ENCODE peak calls at places on chromosomes 13 and 19, in six cellular contexts. One of them, this sample, is unnamed.

GRCh38 chr13:107035778-107036177 is 467.8 kb upstream of the ARGLU1 start:
- DNase-seq in esophagus squamous epithelium: no peak
- DNase-seq in bronchial epithelial cell: no peak
- DNase-seq in AG04450: peak
- DNase-seq in cardiac muscle cell: no peak
- DNase-seq in astrocyte of the spinal cord: peak
- DNase-seq in this sample: no peak

GRCh38 chr13:89457977-89458376 is 1786.8 kb downstream of the SLITRK5 start:
- DNase-seq in astrocyte of the spinal cord: peak
- DNase-seq in bronchial epithelial cell: peak
- DNase-seq in esophagus squamous epithelium: no peak
- DNase-seq in AG04450: peak
- DNase-seq in cardiac muscle cell: peak
- DNase-seq in this sample: no peak

GRCh38 chr19:15562861-15563260 is 52.2 kb upstream of the CYP4F8 start:
- DNase-seq in esophagus squamous epithelium: no peak
- DNase-seq in cardiac muscle cell: no peak
- DNase-seq in bronchial epithelial cell: no peak
- DNase-seq in AG04450: peak
- DNase-seq in astrocyte of the spinal cord: no peak
- DNase-seq in this sample: peak

GRCh38 chr13:112583592-112584277 is 4.2 kb downstream of the TUBGCP3 start:
- DNase-seq in esophagus squamous epithelium: no peak
- DNase-seq in cardiac muscle cell: no peak
- DNase-seq in astrocyte of the spinal cord: no peak
- DNase-seq in AG04450: no peak
- DNase-seq in bronchial epithelial cell: no peak
- DNase-seq in this sample: no peak

GRCh38 chr19:48332662-48333466 is 7.5 kb downstream of the EMP3 start:
- DNase-seq in esophagus squamous epithelium: peak
- DNase-seq in cardiac muscle cell: peak
- DNase-seq in bronchial epithelial cell: peak
- DNase-seq in AG04450: peak
- DNase-seq in astrocyte of the spinal cord: peak
- DNase-seq in this sample: peak

GRCh38 chr13:75544681-75545333 is 4.8 kb upstream of the UCHL3 start:
- DNase-seq in AG04450: peak
- DNase-seq in bronchial epithelial cell: peak
- DNase-seq in cardiac muscle cell: no peak
- DNase-seq in esophagus squamous epithelium: no peak
- DNase-seq in astrocyte of the spinal cord: no peak
- DNase-seq in this sample: peak

GRCh38 chr13:112010714-112011113 is 56.2 kb upstream of the SOX1 start:
- DNase-seq in astrocyte of the spinal cord: no peak
- DNase-seq in esophagus squamous epithelium: no peak
- DNase-seq in bronchial epithelial cell: no peak
- DNase-seq in cardiac muscle cell: no peak
- DNase-seq in AG04450: no peak
- DNase-seq in this sample: no peak

GRCh38 chr13:28659611-28659970 is 661 bp downstream of the POMP start:
- DNase-seq in bronchial epithelial cell: peak
- DNase-seq in AG04450: no peak
- DNase-seq in esophagus squamous epithelium: no peak
- DNase-seq in astrocyte of the spinal cord: peak
- DNase-seq in cardiac muscle cell: no peak
- DNase-seq in this sample: peak

GRCh38 chr13:40189885-40190655 is 476.4 kb downstream of the FOXO1 start:
- DNase-seq in bronchial epithelial cell: no peak
- DNase-seq in cardiac muscle cell: no peak
- DNase-seq in astrocyte of the spinal cord: no peak
- DNase-seq in esophagus squamous epithelium: no peak
- DNase-seq in AG04450: no peak
- DNase-seq in this sample: no peak
- H3K4me3 ChIP-seq in bronchial epithelial cell: no peak
- H3K4me3 ChIP-seq in cardiac muscle cell: no peak
- H3K4me3 ChIP-seq in astrocyte of the spinal cord: no peak
- H3K4me3 ChIP-seq in esophagus squamous epithelium: no peak
- H3K4me3 ChIP-seq in AG04450: no peak
- H3K4me3 ChIP-seq in this sample: no peak

GRCh38 chr13:42876270-42876714 is 94.9 kb downstream of the FAM216B start:
- DNase-seq in astrocyte of the spinal cord: peak
- DNase-seq in cardiac muscle cell: no peak
- DNase-seq in bronchial epithelial cell: no peak
- DNase-seq in esophagus squamous epithelium: no peak
- DNase-seq in AG04450: no peak
- DNase-seq in this sample: peak
- TF ChIP-seq CTCF in astrocyte of the spinal cord: no peak
- TF ChIP-seq CTCF in cardiac muscle cell: no peak
- TF ChIP-seq CTCF in bronchial epithelial cell: no peak
- TF ChIP-seq CTCF in esophagus squamous epithelium: no peak
- TF ChIP-seq CTCF in AG04450: no peak
- TF ChIP-seq CTCF in this sample: no peak

GRCh38 chr13:113863511-113864302 is at the start of gene GAS6:
- DNase-seq in astrocyte of the spinal cord: peak
- DNase-seq in esophagus squamous epithelium: no peak
- DNase-seq in AG04450: no peak
- DNase-seq in cardiac muscle cell: peak
- DNase-seq in bronchial epithelial cell: no peak
- DNase-seq in this sample: peak

GRCh38 chr13:113861433-113862030 is 2.3 kb downstream of the GAS6 start:
- DNase-seq in astrocyte of the spinal cord: no peak
- DNase-seq in cardiac muscle cell: no peak
- DNase-seq in esophagus squamous epithelium: no peak
- DNase-seq in bronchial epithelial cell: peak
- DNase-seq in AG04450: no peak
- DNase-seq in this sample: no peak

GRCh38 chr13:113862766-113863510 is 938 bp downstream of the GAS6 start:
- DNase-seq in bronchial epithelial cell: no peak
- DNase-seq in esophagus squamous epithelium: no peak
- DNase-seq in AG04450: no peak
- DNase-seq in astrocyte of the spinal cord: peak
- DNase-seq in cardiac muscle cell: peak
- DNase-seq in this sample: peak

GRCh38 chr13:113860579-113861432 is 3.1 kb downstream of the GAS6 start:
- DNase-seq in esophagus squamous epithelium: no peak
- DNase-seq in bronchial epithelial cell: no peak
- DNase-seq in cardiac muscle cell: peak
- DNase-seq in AG04450: no peak
- DNase-seq in astrocyte of the spinal cord: no peak
- DNase-seq in this sample: peak

GRCh38 chr13:113862191-113862765 is 1.6 kb downstream of the GAS6 start:
- DNase-seq in bronchial epithelial cell: no peak
- DNase-seq in AG04450: no peak
- DNase-seq in astrocyte of the spinal cord: no peak
- DNase-seq in cardiac muscle cell: no peak
- DNase-seq in esophagus squamous epithelium: no peak
- DNase-seq in this sample: no peak
- H3K4me3 ChIP-seq in bronchial epithelial cell: peak
- H3K4me3 ChIP-seq in AG04450: peak
- H3K4me3 ChIP-seq in astrocyte of the spinal cord: peak
- H3K4me3 ChIP-seq in cardiac muscle cell: peak
- H3K4me3 ChIP-seq in esophagus squamous epithelium: peak
- H3K4me3 ChIP-seq in this sample: peak

GRCh38 chr19:730382-730668 is 20.6 kb upstream of the MISP start:
- DNase-seq in esophagus squamous epithelium: no peak
- DNase-seq in cardiac muscle cell: no peak
- DNase-seq in bronchial epithelial cell: no peak
- DNase-seq in astrocyte of the spinal cord: no peak
- DNase-seq in AG04450: no peak
- DNase-seq in this sample: no peak
- TF ChIP-seq CTCF in esophagus squamous epithelium: no peak
- TF ChIP-seq CTCF in cardiac muscle cell: no peak
- TF ChIP-seq CTCF in bronchial epithelial cell: no peak
- TF ChIP-seq CTCF in astrocyte of the spinal cord: no peak
- TF ChIP-seq CTCF in AG04450: no peak
- TF ChIP-seq CTCF in this sample: no peak

DNA sequence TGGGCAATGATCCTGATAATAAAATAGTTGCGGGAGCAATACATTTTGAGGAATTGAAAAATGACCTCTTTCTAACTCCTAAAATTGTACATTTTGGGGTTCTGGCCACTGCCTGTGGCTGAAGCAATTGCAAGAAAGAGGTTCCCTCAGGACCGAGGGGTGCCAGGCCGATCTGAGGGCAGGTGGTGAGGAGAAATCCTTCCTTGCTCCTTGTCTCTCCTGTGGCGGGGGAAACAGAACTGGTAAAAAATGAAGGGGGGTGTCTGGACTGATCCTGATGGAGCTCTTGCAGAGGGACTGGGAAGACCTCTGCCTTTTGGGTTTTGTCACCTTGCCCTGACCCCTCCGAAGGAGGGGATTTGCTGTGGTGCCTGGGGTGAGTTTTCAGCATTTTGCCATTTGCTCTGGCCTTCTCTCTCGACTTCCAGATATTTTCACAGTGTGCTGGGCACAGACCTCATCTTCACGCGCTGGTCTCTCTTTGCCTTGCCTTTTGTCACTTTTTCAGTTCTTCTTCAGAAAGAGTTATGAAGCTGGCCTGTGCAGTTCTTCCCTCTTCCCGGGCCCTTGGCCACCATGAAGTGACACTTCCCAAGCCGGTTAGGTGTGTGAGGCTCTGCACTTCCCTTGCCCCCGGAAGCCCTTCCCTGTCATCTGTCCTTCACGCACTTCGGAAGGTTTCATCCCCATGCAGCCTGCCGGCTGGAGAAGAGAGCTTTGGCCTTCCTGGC is 22.2 kb downstream of the NFIX start:
- DNase-seq in AG04450: no peak
- DNase-seq in esophagus squamous epithelium: no peak
- DNase-seq in bronchial epithelial cell: no peak
- DNase-seq in cardiac muscle cell: no peak
- DNase-seq in astrocyte of the spinal cord: no peak
- DNase-seq in this sample: no peak
- H3K4me3 ChIP-seq in AG04450: peak
- H3K4me3 ChIP-seq in esophagus squamous epithelium: no peak
- H3K4me3 ChIP-seq in bronchial epithelial cell: no peak
- H3K4me3 ChIP-seq in cardiac muscle cell: no peak
- H3K4me3 ChIP-seq in astrocyte of the spinal cord: no peak
- H3K4me3 ChIP-seq in this sample: no peak

GRCh38 chr19:296476-297225 is 5.4 kb upstream of the PLPP2 start:
- DNase-seq in AG04450: no peak
- DNase-seq in astrocyte of the spinal cord: no peak
- DNase-seq in bronchial epithelial cell: no peak
- DNase-seq in cardiac muscle cell: no peak
- DNase-seq in esophagus squamous epithelium: no peak
- DNase-seq in this sample: no peak
- TF ChIP-seq CTCF in AG04450: no peak
- TF ChIP-seq CTCF in astrocyte of the spinal cord: no peak
- TF ChIP-seq CTCF in bronchial epithelial cell: no peak
- TF ChIP-seq CTCF in cardiac muscle cell: no peak
- TF ChIP-seq CTCF in esophagus squamous epithelium: no peak
- TF ChIP-seq CTCF in this sample: no peak

GRCh38 chr19:10500247-10500592 is 2.9 kb downstream of the KEAP1 start:
- DNase-seq in bronchial epithelial cell: no peak
- DNase-seq in AG04450: no peak
- DNase-seq in esophagus squamous epithelium: no peak
- DNase-seq in astrocyte of the spinal cord: no peak
- DNase-seq in cardiac muscle cell: no peak
- DNase-seq in this sample: no peak
- H3K4me3 ChIP-seq in bronchial epithelial cell: no peak
- H3K4me3 ChIP-seq in AG04450: no peak
- H3K4me3 ChIP-seq in esophagus squamous epithelium: no peak
- H3K4me3 ChIP-seq in astrocyte of the spinal cord: no peak
- H3K4me3 ChIP-seq in cardiac muscle cell: no peak
- H3K4me3 ChIP-seq in this sample: no peak

GRCh38 chr13:44231786-44232516 is 141.7 kb upstream of the SERP2 start:
- DNase-seq in AG04450: peak
- DNase-seq in esophagus squamous epithelium: no peak
- DNase-seq in bronchial epithelial cell: peak
- DNase-seq in astrocyte of the spinal cord: peak
- DNase-seq in cardiac muscle cell: no peak
- DNase-seq in this sample: peak
- TF ChIP-seq CTCF in AG04450: no peak
- TF ChIP-seq CTCF in esophagus squamous epithelium: no peak
- TF ChIP-seq CTCF in bronchial epithelial cell: peak
- TF ChIP-seq CTCF in astrocyte of the spinal cord: no peak
- TF ChIP-seq CTCF in cardiac muscle cell: peak
- TF ChIP-seq CTCF in this sample: no peak